ENCODE peak calls at places on chromosomes 11 and 22, in four cellular contexts. One of them, this sample, is unnamed.

GRCh38 chr22:17213976-17214375 is 5.3 kb downstream of the ADA2 start:
- DNase-seq in body of pancreas: peak; percentile 79
- DNase-seq in heart right ventricle: peak; percentile 70
- DNase-seq in GM23338: peak; percentile 79
- DNase-seq in this sample: peak; percentile 37

GRCh38 chr11:12848413-12848812 is 160.7 kb upstream of the RASSF10 start:
- DNase-seq in body of pancreas: no peak
- DNase-seq in heart right ventricle: no peak
- DNase-seq in GM23338: no peak
- DNase-seq in this sample: no peak

GRCh38 chr11:117822031-117822521 is 2.5 kb downstream of the FXYD2 start:
- DNase-seq in body of pancreas: peak; percentile 74
- DNase-seq in heart right ventricle: no peak
- DNase-seq in GM23338: peak; percentile 74
- DNase-seq in this sample: no peak

GRCh38 chr11:102924851-102925380 is 30.6 kb downstream of the MMP13 start:
- DNase-seq in body of pancreas: no peak
- DNase-seq in heart right ventricle: no peak
- DNase-seq in GM23338: no peak
- DNase-seq in this sample: no peak

GRCh38 chr22:38952382-38952993 is 4.9 kb upstream of the APOBEC3A start:
- DNase-seq in body of pancreas: peak; percentile 2
- DNase-seq in heart right ventricle: no peak
- DNase-seq in GM23338: no peak
- DNase-seq in this sample: no peak

GRCh38 chr11:124612045-124612444 is 817 bp downstream of the PANX3 start:
- DNase-seq in body of pancreas: no peak
- DNase-seq in heart right ventricle: no peak
- DNase-seq in GM23338: no peak
- DNase-seq in this sample: no peak

GRCh38 chr11:44527476-44527875 is 38.0 kb upstream of the CD82 start:
- DNase-seq in body of pancreas: no peak
- DNase-seq in heart right ventricle: no peak
- DNase-seq in GM23338: no peak
- DNase-seq in this sample: no peak

GRCh38 chr11:9385288-9385902 is 943 bp downstream of the IPO7 start:
- DNase-seq in body of pancreas: no peak
- DNase-seq in heart right ventricle: no peak
- DNase-seq in GM23338: no peak
- DNase-seq in this sample: no peak

GRCh38 chr11:100031973-100032372 is 655.1 kb upstream of the ARHGAP42 start:
- DNase-seq in body of pancreas: no peak
- DNase-seq in heart right ventricle: no peak
- DNase-seq in GM23338: no peak
- DNase-seq in this sample: no peak

GRCh38 chr22:45036154-45036553 is 26.3 kb upstream of the PHF21B start:
- DNase-seq in body of pancreas: no peak
- DNase-seq in heart right ventricle: no peak
- DNase-seq in GM23338: no peak
- DNase-seq in this sample: peak; percentile 45

GRCh38 chr22:31609716-31610115 is 52.3 kb downstream of the PISD start:
- DNase-seq in body of pancreas: no peak
- DNase-seq in heart right ventricle: no peak
- DNase-seq in GM23338: no peak
- DNase-seq in this sample: no peak

GRCh38 chr11:35571703-35572102 is 46.3 kb upstream of the PAMR1 start:
- DNase-seq in body of pancreas: no peak
- DNase-seq in heart right ventricle: no peak
- DNase-seq in GM23338: no peak
- DNase-seq in this sample: no peak

GRCh38 chr11:123546515-123546914 is 107.9 kb downstream of the SCN3B start:
- DNase-seq in body of pancreas: no peak
- DNase-seq in heart right ventricle: no peak
- DNase-seq in GM23338: no peak
- DNase-seq in this sample: peak; percentile 23

GRCh38 chr11:127962416-127962815 is 624.9 kb downstream of the ETS1 start:
- DNase-seq in body of pancreas: no peak
- DNase-seq in heart right ventricle: no peak
- DNase-seq in GM23338: no peak
- DNase-seq in this sample: peak; percentile 31

GRCh38 chr11:128889657-128890213 is 1.4 kb upstream of the KCNJ5 start:
- DNase-seq in body of pancreas: no peak
- DNase-seq in heart right ventricle: no peak
- DNase-seq in GM23338: no peak
- DNase-seq in this sample: no peak

GRCh38 chr11:22976146-22976545 is 115.9 kb upstream of the CCDC179 start:
- DNase-seq in body of pancreas: peak; percentile 80
- DNase-seq in heart right ventricle: no peak
- DNase-seq in GM23338: no peak
- DNase-seq in this sample: peak; percentile 80

GRCh38 chr11:98155696-98156095 is 865.1 kb upstream of the CNTN5 start:
- DNase-seq in body of pancreas: no peak
- DNase-seq in heart right ventricle: no peak
- DNase-seq in GM23338: no peak
- DNase-seq in this sample: no peak

DNA sequence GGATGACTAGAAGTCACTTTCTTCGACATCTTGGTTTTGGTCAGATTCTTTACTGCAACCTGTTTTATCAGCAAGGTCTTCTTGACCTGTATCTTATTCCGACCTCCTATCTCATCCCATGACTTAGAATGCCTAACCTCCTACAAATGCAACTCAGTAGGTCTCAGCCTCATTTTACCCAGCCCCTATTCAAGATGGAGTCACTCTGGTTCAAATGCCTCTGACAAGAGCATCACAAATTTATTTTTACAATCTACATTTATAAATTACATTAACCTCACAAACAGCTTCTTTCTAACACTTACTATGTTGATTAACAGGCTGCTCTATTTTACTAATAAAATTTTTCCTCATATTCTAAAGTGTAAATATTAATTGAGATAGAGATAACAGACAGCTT is 867.0 kb upstream of the CNTN5 start:
- DNase-seq in body of pancreas: no peak
- DNase-seq in heart right ventricle: no peak
- DNase-seq in GM23338: no peak
- DNase-seq in this sample: no peak
- TF ChIP-seq CTCF in body of pancreas: no peak
- TF ChIP-seq CTCF in heart right ventricle: no peak
- TF ChIP-seq CTCF in GM23338: no peak
- TF ChIP-seq CTCF in this sample: no peak

GRCh38 chr11:119342023-119342300 is 1.3 kb upstream of the C1QTNF5 start:
- DNase-seq in body of pancreas: no peak
- DNase-seq in heart right ventricle: no peak
- DNase-seq in GM23338: no peak
- DNase-seq in this sample: no peak

GRCh38 chr11:119344291-119345010 is 2.1 kb downstream of the MFRP start:
- DNase-seq in body of pancreas: no peak
- DNase-seq in heart right ventricle: no peak
- DNase-seq in GM23338: no peak
- DNase-seq in this sample: no peak

GRCh38 chr11:119345685-119346084 is 820 bp downstream of the MFRP start:
- DNase-seq in body of pancreas: no peak
- DNase-seq in heart right ventricle: no peak
- DNase-seq in GM23338: no peak
- DNase-seq in this sample: no peak

GRCh38 chr11:119342362-119343130 is 1.9 kb upstream of the C1QTNF5 start:
- DNase-seq in body of pancreas: no peak
- DNase-seq in heart right ventricle: no peak
- DNase-seq in GM23338: no peak
- DNase-seq in this sample: no peak

DNA sequence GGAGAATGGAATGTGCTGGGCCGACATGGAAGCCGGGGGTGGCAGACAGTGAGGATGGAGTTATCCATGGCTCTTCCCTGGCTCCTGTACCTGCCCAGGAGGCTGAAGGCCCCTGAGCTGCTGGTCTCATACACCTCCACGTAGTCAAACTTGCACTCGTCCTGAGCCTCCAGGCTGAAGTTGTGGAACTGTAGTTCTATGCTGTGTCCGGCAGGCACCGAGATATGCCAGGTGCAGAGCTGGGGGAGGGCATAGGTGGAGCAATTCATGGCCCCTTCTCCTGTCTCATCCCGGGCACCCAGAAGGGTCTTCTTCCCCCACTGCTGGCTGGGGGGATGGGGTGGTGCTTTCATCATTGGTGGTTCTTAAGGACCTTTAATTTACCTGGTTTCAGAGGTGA is 2.8 kb downstream of the MFRP start:
- DNase-seq in body of pancreas: no peak
- DNase-seq in heart right ventricle: no peak
- DNase-seq in GM23338: no peak
- DNase-seq in this sample: no peak
- H3K4me3 ChIP-seq in body of pancreas: no peak overlapping the region
- H3K4me3 ChIP-seq in heart right ventricle: no peak overlapping the region
- H3K4me3 ChIP-seq in GM23338: no peak overlapping the region
- H3K4me3 ChIP-seq in this sample: no peak overlapping the region

GRCh38 chr11:104163100-104164027 is 583 bp downstream of the PDGFD start:
- DNase-seq in body of pancreas: peak; percentile 62
- DNase-seq in heart right ventricle: peak; percentile 22
- DNase-seq in GM23338: peak; percentile 72
- DNase-seq in this sample: peak; percentile 34

GRCh38 chr11:104159356-104159755 is 4.6 kb downstream of the PDGFD start:
- DNase-seq in body of pancreas: no peak
- DNase-seq in heart right ventricle: no peak
- DNase-seq in GM23338: no peak
- DNase-seq in this sample: no peak

GRCh38 chr11:104165014-104165413 is 1.1 kb upstream of the PDGFD start:
- DNase-seq in body of pancreas: no peak
- DNase-seq in heart right ventricle: no peak
- DNase-seq in GM23338: peak; percentile 6
- DNase-seq in this sample: no peak

GRCh38 chr11:104161751-104162450 is 2.0 kb downstream of the PDGFD start:
- DNase-seq in body of pancreas: no peak
- DNase-seq in heart right ventricle: no peak
- DNase-seq in GM23338: no peak
- DNase-seq in this sample: no peak

DNA sequence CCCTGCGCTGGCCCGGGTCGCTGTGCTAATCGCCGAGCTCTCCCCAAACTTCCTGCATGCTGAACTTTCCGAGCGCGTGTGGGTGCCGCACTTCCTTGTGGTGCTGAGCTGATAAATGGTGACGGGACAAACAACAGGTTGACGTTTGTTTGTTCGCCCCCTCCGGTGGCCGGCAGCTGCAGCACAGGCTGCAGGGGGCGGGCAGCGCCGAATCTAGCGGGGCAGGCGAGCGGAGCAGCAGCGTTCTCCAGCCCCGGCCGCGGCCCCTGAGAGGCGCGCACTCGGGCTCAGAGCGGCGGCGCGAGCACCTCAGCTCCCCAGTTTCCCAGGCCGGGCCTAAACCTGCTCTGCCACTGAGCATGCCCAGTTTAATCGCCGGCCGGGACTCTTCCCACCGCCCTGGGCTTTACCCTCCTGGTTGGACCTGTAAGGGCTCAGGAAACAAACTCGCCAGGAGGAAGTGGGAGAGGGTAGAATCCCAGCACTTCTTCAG is at the start of gene PDGFD:
- DNase-seq in body of pancreas: peak; percentile 87
- DNase-seq in heart right ventricle: peak; percentile 65
- DNase-seq in GM23338: peak; percentile 93
- DNase-seq in this sample: peak; percentile 69
- TF ChIP-seq CTCF in body of pancreas: peak; percentile 24
- TF ChIP-seq CTCF in heart right ventricle: peak; percentile 63
- TF ChIP-seq CTCF in GM23338: peak; percentile 52
- TF ChIP-seq CTCF in this sample: peak; percentile 28

GRCh38 chr11:77470971-77471370 is 2.9 kb downstream of the PAK1 start:
- DNase-seq in body of pancreas: no peak
- DNase-seq in heart right ventricle: no peak
- DNase-seq in GM23338: peak; percentile 71
- DNase-seq in this sample: no peak

GRCh38 chr11:77473801-77474508 is at the start of gene PAK1:
- DNase-seq in body of pancreas: peak; percentile 98
- DNase-seq in heart right ventricle: peak; percentile 81
- DNase-seq in GM23338: peak; percentile 98
- DNase-seq in this sample: peak; percentile 87

GRCh38 chr11:77473001-77473800 is 693 bp downstream of the PAK1 start:
- DNase-seq in body of pancreas: peak; percentile 65
- DNase-seq in heart right ventricle: peak; percentile 18
- DNase-seq in GM23338: peak; percentile 78
- DNase-seq in this sample: no peak

GRCh38 chr11:77470504-77470903 is 3.4 kb downstream of the PAK1 start:
- DNase-seq in body of pancreas: no peak
- DNase-seq in heart right ventricle: no peak
- DNase-seq in GM23338: peak; percentile 74
- DNase-seq in this sample: no peak

GRCh38 chr11:77471520-77472234 is 2.2 kb downstream of the PAK1 start:
- DNase-seq in body of pancreas: peak; percentile 72
- DNase-seq in heart right ventricle: no peak
- DNase-seq in GM23338: peak; percentile 63
- DNase-seq in this sample: no peak
- H3K4me3 ChIP-seq in body of pancreas: no peak overlapping the region
- H3K4me3 ChIP-seq in heart right ventricle: no peak overlapping the region
- H3K4me3 ChIP-seq in GM23338: peak overlapping the region; percentile 62
- H3K4me3 ChIP-seq in this sample: no peak overlapping the region

DNA sequence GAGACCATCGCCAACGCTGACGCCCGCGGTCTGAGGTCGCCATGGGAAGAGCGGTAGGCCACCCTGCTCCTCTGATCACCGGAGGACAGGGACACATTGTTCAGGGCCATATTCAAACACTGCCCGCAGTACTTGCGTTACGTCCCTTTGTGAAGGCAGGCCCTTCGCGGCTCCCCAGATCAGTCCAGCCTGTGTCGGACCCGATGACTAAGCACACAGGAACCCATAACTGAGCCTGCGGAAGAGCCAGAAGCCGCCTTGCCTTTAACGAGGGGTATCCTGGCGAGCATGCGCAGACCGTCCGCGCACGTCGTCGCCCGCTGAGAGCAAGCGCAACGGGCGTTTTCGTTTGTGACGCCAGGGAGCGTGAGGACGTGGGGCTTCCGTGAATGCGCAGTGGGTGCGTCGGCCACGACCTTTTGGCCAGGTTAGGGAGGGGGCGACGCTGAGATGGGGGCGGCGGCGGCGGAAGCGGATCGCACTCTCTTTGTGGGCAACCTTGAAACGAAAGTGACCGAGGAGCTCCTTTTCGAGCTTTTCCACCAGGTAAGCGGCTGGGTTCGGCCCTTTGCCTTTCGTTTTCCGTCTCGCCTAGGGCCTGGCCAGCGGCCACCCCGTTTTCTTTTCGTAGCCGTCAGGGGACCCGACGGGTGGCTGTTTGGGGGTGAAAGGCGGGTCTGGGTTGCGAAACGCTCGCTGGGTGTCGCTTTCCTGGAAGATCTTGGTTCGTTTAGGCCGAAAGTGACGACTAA is at the start of the genes C11orf71 and RBM7:
- DNase-seq in body of pancreas: peak; percentile 98
- DNase-seq in heart right ventricle: peak; percentile 98
- DNase-seq in GM23338: peak; percentile 95
- DNase-seq in this sample: peak; percentile 98
- TF ChIP-seq CTCF in body of pancreas: no peak
- TF ChIP-seq CTCF in heart right ventricle: peak; percentile 14
- TF ChIP-seq CTCF in GM23338: no peak
- TF ChIP-seq CTCF in this sample: no peak

This sample was measured in fibroblast of mammary gland.